ENCODE peak calls at places on chromosome 21, in four cellular contexts. M is GM03348, K is H7, T is C1 segment of cervical spinal cord. Z is an unnamed sample.

GRCh38 chr21:33858672-33859372 is 56.8 kb downstream of the ATP5PO start:
- DNase-seq in K (peak; percentile 70), M (no peak), T (no peak), Z (no peak)

GRCh38 chr21:40466893-40467483 is 380.0 kb downstream of the DSCAM start:
- DNase-seq in M (no peak), T (no peak), K (peak; percentile 16), Z (no peak)

GRCh38 chr21:34131586-34131985 is 58.2 kb downstream of the MRPS6 start:
- DNase-seq in M (no peak), K (no peak), T (no peak), Z (no peak)

GRCh38 chr21:33963848-33964555 is 48.4 kb upstream of the ATP5PO start:
- DNase-seq in M (no peak), K (no peak), T (no peak), Z (peak; percentile 50)

GRCh38 chr21:15421947-15422346 is 307.8 kb upstream of the USP25 start:
- DNase-seq in M (no peak), K (no peak), T (no peak), Z (no peak)

GRCh38 chr21:33539612-33540011 is 2.3 kb downstream of the GART start:
- DNase-seq in M (peak; percentile 29), K (no peak), T (no peak), Z (no peak)

GRCh38 chr21:46144464-46145070 is 10.8 kb downstream of the FTCD start:
- DNase-seq in M (no peak), T (no peak), K (no peak), Z (no peak)

GRCh38 chr21:40964691-40965090 is 117.7 kb upstream of the DSCAM start:
- DNase-seq in K (no peak), T (no peak), M (no peak), Z (no peak)

GRCh38 chr21:14492890-14493289 is 53.2 kb downstream of the SAMSN1 start:
- DNase-seq in M (no peak), K (no peak), T (no peak), Z (no peak)

GRCh38 chr21:45584786-45585185 is 42.5 kb upstream of the SLC19A1 start:
- DNase-seq in T (no peak), M (no peak), K (peak; percentile 16), Z (peak; percentile 54)

GRCh38 chr21:44657635-44658183 is at the start of gene KRTAP12-3:
- DNase-seq in K (no peak), T (no peak), M (no peak), Z (peak; percentile 63)

GRCh38 chr21:42004406-42005199 is 5.6 kb downstream of the ZBTB21 start:
- DNase-seq in M (no peak), K (no peak), T (no peak), Z (no peak)

GRCh38 chr21:45351061-45351460 is 53.9 kb upstream of the COL18A1 start:
- DNase-seq in M (no peak), T (no peak), K (peak; percentile 69), Z (no peak)

GRCh38 chr21:32137266-32137665 is 141.6 kb downstream of the MIS18A start:
- DNase-seq in M (no peak), K (no peak), T (no peak), Z (no peak)

GRCh38 chr21:45957986-45958610 is 23.5 kb upstream of the COL6A1 start:
- DNase-seq in T (no peak), K (no peak), M (peak; percentile 84), Z (peak; percentile 71)

GRCh38 chr21:39221282-39221996 is 38.2 kb upstream of the PSMG1 start:
- DNase-seq in T (no peak), M (no peak), K (no peak), Z (no peak)

GRCh38 chr21:43190544-43191340 is 21.9 kb downstream of the CRYAA start:
- DNase-seq in T (no peak), K (peak; percentile 71), M (no peak), Z (peak; percentile 82)

Z was measured in lower leg skin.